ENCODE peak calls at places on chromosomes 16 and 17, in four cellular contexts. One of them, this sample, is unnamed.

GRCh38 chr16:17459903-17460521 is 10.7 kb downstream of the XYLT1 start:
- DNase-seq in stimulated activated CD4-positive, alpha-beta T cell treated with anti-CD3 and anti-CD28 coated beads, TNF-alpha, amount 100 ng/mL, for 24 hours: no peak
- DNase-seq in brain microvascular endothelial cell: no peak
- DNase-seq in heart left ventricle: no peak
- DNase-seq in this sample: no peak

GRCh38 chr16:54657709-54658102 is 273.0 kb upstream of the IRX5 start:
- DNase-seq in stimulated activated CD4-positive, alpha-beta T cell treated with anti-CD3 and anti-CD28 coated beads, TNF-alpha, amount 100 ng/mL, for 24 hours: no peak
- DNase-seq in brain microvascular endothelial cell: no peak
- DNase-seq in heart left ventricle: no peak
- DNase-seq in this sample: no peak

GRCh38 chr16:57532251-57532625 is 4.1 kb downstream of the CCDC102A start:
- DNase-seq in stimulated activated CD4-positive, alpha-beta T cell treated with anti-CD3 and anti-CD28 coated beads, TNF-alpha, amount 100 ng/mL, for 24 hours: no peak
- DNase-seq in brain microvascular endothelial cell: no peak
- DNase-seq in heart left ventricle: no peak
- DNase-seq in this sample: no peak

GRCh38 chr17:64505320-64506200 is 529 bp downstream of the DDX5 start:
- DNase-seq in stimulated activated CD4-positive, alpha-beta T cell treated with anti-CD3 and anti-CD28 coated beads, TNF-alpha, amount 100 ng/mL, for 24 hours: peak
- DNase-seq in brain microvascular endothelial cell: peak
- DNase-seq in heart left ventricle: peak
- DNase-seq in this sample: no peak

GRCh38 chr17:8345052-8345690 is 5.5 kb downstream of the ODF4 start:
- DNase-seq in stimulated activated CD4-positive, alpha-beta T cell treated with anti-CD3 and anti-CD28 coated beads, TNF-alpha, amount 100 ng/mL, for 24 hours: no peak
- DNase-seq in brain microvascular endothelial cell: no peak
- DNase-seq in heart left ventricle: no peak
- DNase-seq in this sample: no peak

GRCh38 chr17:8732406-8733065 is 12.1 kb downstream of the CCDC42 start:
- DNase-seq in stimulated activated CD4-positive, alpha-beta T cell treated with anti-CD3 and anti-CD28 coated beads, TNF-alpha, amount 100 ng/mL, for 24 hours: no peak
- DNase-seq in brain microvascular endothelial cell: no peak
- DNase-seq in heart left ventricle: no peak
- DNase-seq in this sample: no peak

GRCh38 chr17:31494259-31495048 is 103.0 kb downstream of the RAB11FIP4 start:
- DNase-seq in stimulated activated CD4-positive, alpha-beta T cell treated with anti-CD3 and anti-CD28 coated beads, TNF-alpha, amount 100 ng/mL, for 24 hours: no peak
- DNase-seq in brain microvascular endothelial cell: no peak
- DNase-seq in heart left ventricle: no peak
- DNase-seq in this sample: no peak

GRCh38 chr17:42518046-42518754 is 17.8 kb upstream of the NAGLU start:
- DNase-seq in stimulated activated CD4-positive, alpha-beta T cell treated with anti-CD3 and anti-CD28 coated beads, TNF-alpha, amount 100 ng/mL, for 24 hours: no peak
- DNase-seq in brain microvascular endothelial cell: peak
- DNase-seq in heart left ventricle: peak
- DNase-seq in this sample: no peak

GRCh38 chr17:78828470-78829185 is 12.0 kb downstream of the USP36 start:
- DNase-seq in stimulated activated CD4-positive, alpha-beta T cell treated with anti-CD3 and anti-CD28 coated beads, TNF-alpha, amount 100 ng/mL, for 24 hours: no peak
- DNase-seq in brain microvascular endothelial cell: peak
- DNase-seq in heart left ventricle: no peak
- DNase-seq in this sample: no peak

GRCh38 chr17:39237586-39237985 is 11.8 kb upstream of the STAC2 start:
- DNase-seq in stimulated activated CD4-positive, alpha-beta T cell treated with anti-CD3 and anti-CD28 coated beads, TNF-alpha, amount 100 ng/mL, for 24 hours: no peak
- DNase-seq in brain microvascular endothelial cell: no peak
- DNase-seq in heart left ventricle: no peak
- DNase-seq in this sample: no peak

GRCh38 chr16:8204096-8204495 is 386.2 kb downstream of the TMEM114 start:
- DNase-seq in stimulated activated CD4-positive, alpha-beta T cell treated with anti-CD3 and anti-CD28 coated beads, TNF-alpha, amount 100 ng/mL, for 24 hours: no peak
- DNase-seq in brain microvascular endothelial cell: no peak
- DNase-seq in heart left ventricle: no peak
- DNase-seq in this sample: no peak

GRCh38 chr16:85312174-85312573 is 199.9 kb upstream of the CIBAR2 start:
- DNase-seq in stimulated activated CD4-positive, alpha-beta T cell treated with anti-CD3 and anti-CD28 coated beads, TNF-alpha, amount 100 ng/mL, for 24 hours: no peak
- DNase-seq in brain microvascular endothelial cell: no peak
- DNase-seq in heart left ventricle: no peak
- DNase-seq in this sample: no peak

GRCh38 chr16:12612598-12613101 is 191.0 kb downstream of the CPPED1 start:
- DNase-seq in stimulated activated CD4-positive, alpha-beta T cell treated with anti-CD3 and anti-CD28 coated beads, TNF-alpha, amount 100 ng/mL, for 24 hours: no peak
- DNase-seq in brain microvascular endothelial cell: no peak
- DNase-seq in heart left ventricle: no peak
- DNase-seq in this sample: no peak

GRCh38 chr17:27408891-27409290 is 47.4 kb upstream of the KSR1 start:
- DNase-seq in stimulated activated CD4-positive, alpha-beta T cell treated with anti-CD3 and anti-CD28 coated beads, TNF-alpha, amount 100 ng/mL, for 24 hours: no peak
- DNase-seq in brain microvascular endothelial cell: peak
- DNase-seq in heart left ventricle: no peak
- DNase-seq in this sample: no peak

GRCh38 chr17:64200080-64201042 is 62.7 kb downstream of the TEX2 start:
- DNase-seq in stimulated activated CD4-positive, alpha-beta T cell treated with anti-CD3 and anti-CD28 coated beads, TNF-alpha, amount 100 ng/mL, for 24 hours: no peak
- DNase-seq in brain microvascular endothelial cell: no peak
- DNase-seq in heart left ventricle: no peak
- DNase-seq in this sample: no peak

GRCh38 chr17:17467720-17468119 is 9.1 kb upstream of the MED9 start:
- DNase-seq in stimulated activated CD4-positive, alpha-beta T cell treated with anti-CD3 and anti-CD28 coated beads, TNF-alpha, amount 100 ng/mL, for 24 hours: no peak
- DNase-seq in brain microvascular endothelial cell: no peak
- DNase-seq in heart left ventricle: no peak
- DNase-seq in this sample: no peak

GRCh38 chr16:57284206-57284951 is at the start of gene PLLP:
- DNase-seq in stimulated activated CD4-positive, alpha-beta T cell treated with anti-CD3 and anti-CD28 coated beads, TNF-alpha, amount 100 ng/mL, for 24 hours: no peak
- DNase-seq in brain microvascular endothelial cell: no peak
- DNase-seq in heart left ventricle: peak
- DNase-seq in this sample: no peak

GRCh38 chr17:19867094-19867653 is 562 bp downstream of the ULK2 start:
- DNase-seq in stimulated activated CD4-positive, alpha-beta T cell treated with anti-CD3 and anti-CD28 coated beads, TNF-alpha, amount 100 ng/mL, for 24 hours: peak
- DNase-seq in brain microvascular endothelial cell: peak
- DNase-seq in heart left ventricle: peak
- DNase-seq in this sample: peak

GRCh38 chr16:66416136-66416535 is 11.0 kb upstream of the BEAN1 start:
- DNase-seq in stimulated activated CD4-positive, alpha-beta T cell treated with anti-CD3 and anti-CD28 coated beads, TNF-alpha, amount 100 ng/mL, for 24 hours: no peak
- DNase-seq in brain microvascular endothelial cell: no peak
- DNase-seq in heart left ventricle: no peak
- DNase-seq in this sample: no peak

GRCh38 chr16:48385272-48385953 is at the start of gene SIAH1:
- DNase-seq in stimulated activated CD4-positive, alpha-beta T cell treated with anti-CD3 and anti-CD28 coated beads, TNF-alpha, amount 100 ng/mL, for 24 hours: peak
- DNase-seq in brain microvascular endothelial cell: peak
- DNase-seq in heart left ventricle: peak
- DNase-seq in this sample: peak

GRCh38 chr16:58331024-58331707 is 36.3 kb upstream of the PRSS54 start:
- DNase-seq in stimulated activated CD4-positive, alpha-beta T cell treated with anti-CD3 and anti-CD28 coated beads, TNF-alpha, amount 100 ng/mL, for 24 hours: no peak
- DNase-seq in brain microvascular endothelial cell: no peak
- DNase-seq in heart left ventricle: no peak
- DNase-seq in this sample: no peak

GRCh38 chr16:20191566-20191965 is 117.9 kb upstream of the GPR139 start:
- DNase-seq in stimulated activated CD4-positive, alpha-beta T cell treated with anti-CD3 and anti-CD28 coated beads, TNF-alpha, amount 100 ng/mL, for 24 hours: no peak
- DNase-seq in brain microvascular endothelial cell: no peak
- DNase-seq in heart left ventricle: no peak
- DNase-seq in this sample: no peak

GRCh38 chr17:57295526-57296023 is 39.3 kb downstream of the MSI2 start:
- DNase-seq in stimulated activated CD4-positive, alpha-beta T cell treated with anti-CD3 and anti-CD28 coated beads, TNF-alpha, amount 100 ng/mL, for 24 hours: no peak
- DNase-seq in brain microvascular endothelial cell: peak
- DNase-seq in heart left ventricle: no peak
- DNase-seq in this sample: no peak

GRCh38 chr17:7873051-7873450 is 15.2 kb downstream of the CYB5D1 start:
- DNase-seq in stimulated activated CD4-positive, alpha-beta T cell treated with anti-CD3 and anti-CD28 coated beads, TNF-alpha, amount 100 ng/mL, for 24 hours: no peak
- DNase-seq in brain microvascular endothelial cell: no peak
- DNase-seq in heart left ventricle: no peak
- DNase-seq in this sample: no peak

GRCh38 chr17:64276961-64277505 is 14.0 kb upstream of the TEX2 start:
- DNase-seq in stimulated activated CD4-positive, alpha-beta T cell treated with anti-CD3 and anti-CD28 coated beads, TNF-alpha, amount 100 ng/mL, for 24 hours: no peak
- DNase-seq in brain microvascular endothelial cell: no peak
- DNase-seq in heart left ventricle: no peak
- DNase-seq in this sample: no peak

GRCh38 chr17:32859857-32860525 is 16.9 kb downstream of the MYO1D start:
- DNase-seq in stimulated activated CD4-positive, alpha-beta T cell treated with anti-CD3 and anti-CD28 coated beads, TNF-alpha, amount 100 ng/mL, for 24 hours: no peak
- DNase-seq in brain microvascular endothelial cell: no peak
- DNase-seq in heart left ventricle: no peak
- DNase-seq in this sample: no peak

GRCh38 chr17:63514974-63515373 is 8.2 kb upstream of the KCNH6 start:
- DNase-seq in stimulated activated CD4-positive, alpha-beta T cell treated with anti-CD3 and anti-CD28 coated beads, TNF-alpha, amount 100 ng/mL, for 24 hours: no peak
- DNase-seq in brain microvascular endothelial cell: no peak
- DNase-seq in heart left ventricle: no peak
- DNase-seq in this sample: no peak

GRCh38 chr17:39739020-39739884 is 1.5 kb downstream of the GRB7 start:
- DNase-seq in stimulated activated CD4-positive, alpha-beta T cell treated with anti-CD3 and anti-CD28 coated beads, TNF-alpha, amount 100 ng/mL, for 24 hours: no peak
- DNase-seq in brain microvascular endothelial cell: no peak
- DNase-seq in heart left ventricle: no peak
- DNase-seq in this sample: no peak

GRCh38 chr16:68644715-68645493 is at the start of gene CDH3:
- DNase-seq in stimulated activated CD4-positive, alpha-beta T cell treated with anti-CD3 and anti-CD28 coated beads, TNF-alpha, amount 100 ng/mL, for 24 hours: no peak
- DNase-seq in brain microvascular endothelial cell: no peak
- DNase-seq in heart left ventricle: no peak
- DNase-seq in this sample: no peak

GRCh38 chr16:1532081-1532760 is 1.2 kb upstream of the TMEM204 start:
- DNase-seq in stimulated activated CD4-positive, alpha-beta T cell treated with anti-CD3 and anti-CD28 coated beads, TNF-alpha, amount 100 ng/mL, for 24 hours: no peak
- DNase-seq in brain microvascular endothelial cell: no peak
- DNase-seq in heart left ventricle: peak
- DNase-seq in this sample: no peak

GRCh38 chr16:7268182-7268581 is 64.5 kb upstream of the RBFOX1 start:
- DNase-seq in stimulated activated CD4-positive, alpha-beta T cell treated with anti-CD3 and anti-CD28 coated beads, TNF-alpha, amount 100 ng/mL, for 24 hours: no peak
- DNase-seq in brain microvascular endothelial cell: peak
- DNase-seq in heart left ventricle: peak
- DNase-seq in this sample: no peak

GRCh38 chr16:51155199-51155607 is 4.1 kb upstream of the SALL1 start:
- DNase-seq in stimulated activated CD4-positive, alpha-beta T cell treated with anti-CD3 and anti-CD28 coated beads, TNF-alpha, amount 100 ng/mL, for 24 hours: no peak
- DNase-seq in brain microvascular endothelial cell: no peak
- DNase-seq in heart left ventricle: no peak
- DNase-seq in this sample: no peak

GRCh38 chr16:47371615-47372014 is 89.2 kb downstream of the ITFG1 start:
- DNase-seq in stimulated activated CD4-positive, alpha-beta T cell treated with anti-CD3 and anti-CD28 coated beads, TNF-alpha, amount 100 ng/mL, for 24 hours: no peak
- DNase-seq in brain microvascular endothelial cell: no peak
- DNase-seq in heart left ventricle: no peak
- DNase-seq in this sample: no peak

GRCh38 chr17:16033729-16034349 is 34.2 kb downstream of the TTC19 start:
- DNase-seq in stimulated activated CD4-positive, alpha-beta T cell treated with anti-CD3 and anti-CD28 coated beads, TNF-alpha, amount 100 ng/mL, for 24 hours: no peak
- DNase-seq in brain microvascular endothelial cell: no peak
- DNase-seq in heart left ventricle: no peak
- DNase-seq in this sample: no peak